ENCODE peak calls at places on chromosomes 11 and 22, in seven cellular contexts. One of them, this sample, is unnamed.
A peak's percentile ranks its signal among the peaks of the same experiment; 100 is the strongest.

GRCh38 chr11:82636620-82637019 is 97.0 kb downstream of the FAM181B start:
- DNase-seq in GM23248: no peak
- DNase-seq in H9: no peak
- DNase-seq in K562: no peak
- DNase-seq in tibial nerve: no peak
- DNase-seq in esophagus squamous epithelium: no peak
- DNase-seq in adrenal gland: no peak
- DNase-seq in this sample: no peak

GRCh38 chr11:119882316-119882715 is 153.3 kb upstream of the NECTIN1 start:
- DNase-seq in GM23248: no peak
- DNase-seq in H9: no peak
- DNase-seq in K562: no peak
- DNase-seq in tibial nerve: no peak
- DNase-seq in esophagus squamous epithelium: no peak
- DNase-seq in adrenal gland: no peak
- DNase-seq in this sample: no peak

GRCh38 chr22:36881504-36882245 is 20.9 kb downstream of the NCF4 start:
- DNase-seq in GM23248: peak; percentile 18
- DNase-seq in H9: no peak
- DNase-seq in K562: no peak
- DNase-seq in tibial nerve: no peak
- DNase-seq in esophagus squamous epithelium: no peak
- DNase-seq in adrenal gland: no peak
- DNase-seq in this sample: no peak

GRCh38 chr11:84543367-84544159 is 1083.6 kb downstream of the DLG2 start:
- DNase-seq in GM23248: no peak
- DNase-seq in H9: peak; percentile 78
- DNase-seq in K562: no peak
- DNase-seq in tibial nerve: no peak
- DNase-seq in esophagus squamous epithelium: no peak
- DNase-seq in adrenal gland: no peak
- DNase-seq in this sample: no peak

GRCh38 chr11:2100361-2101170 is 38.6 kb downstream of the IGF2 start:
- DNase-seq in GM23248: no peak
- DNase-seq in H9: peak; percentile 29
- DNase-seq in K562: peak; percentile 47
- DNase-seq in tibial nerve: no peak
- DNase-seq in esophagus squamous epithelium: no peak
- DNase-seq in adrenal gland: no peak
- DNase-seq in this sample: no peak

GRCh38 chr22:39946571-39947407 is 13.4 kb upstream of the TMA7B start:
- DNase-seq in GM23248: no peak
- DNase-seq in H9: no peak
- DNase-seq in K562: peak; percentile 79
- DNase-seq in tibial nerve: no peak
- DNase-seq in esophagus squamous epithelium: no peak
- DNase-seq in adrenal gland: no peak
- DNase-seq in this sample: no peak

GRCh38 chr22:42717197-42717967 is 3.3 kb downstream of the A4GALT start:
- DNase-seq in GM23248: peak; percentile 33
- DNase-seq in H9: peak; percentile 88
- DNase-seq in K562: peak; percentile 53
- DNase-seq in tibial nerve: no peak
- DNase-seq in esophagus squamous epithelium: no peak
- DNase-seq in adrenal gland: peak; percentile 47
- DNase-seq in this sample: no peak

GRCh38 chr22:19103881-19104821 is 18.1 kb downstream of the DGCR2 start:
- DNase-seq in GM23248: peak; percentile 26
- DNase-seq in H9: no peak
- DNase-seq in K562: no peak
- DNase-seq in tibial nerve: no peak
- DNase-seq in esophagus squamous epithelium: no peak
- DNase-seq in adrenal gland: no peak
- DNase-seq in this sample: no peak

GRCh38 chr11:128465946-128466688 is 121.2 kb downstream of the ETS1 start:
- DNase-seq in GM23248: no peak
- DNase-seq in H9: no peak
- DNase-seq in K562: no peak
- DNase-seq in tibial nerve: no peak
- DNase-seq in esophagus squamous epithelium: no peak
- DNase-seq in adrenal gland: no peak
- DNase-seq in this sample: no peak

GRCh38 chr11:76077575-76078150 is 128.6 kb downstream of the WNT11 start:
- DNase-seq in GM23248: no peak
- DNase-seq in H9: no peak
- DNase-seq in K562: no peak
- DNase-seq in tibial nerve: no peak
- DNase-seq in esophagus squamous epithelium: no peak
- DNase-seq in adrenal gland: no peak
- DNase-seq in this sample: no peak
- H3K27ac ChIP-seq in GM23248: no peak overlapping the region
- H3K27ac ChIP-seq in H9: no peak overlapping the region
- H3K27ac ChIP-seq in K562: no peak overlapping the region
- H3K27ac ChIP-seq in tibial nerve: peak overlapping the region; percentile 35
- H3K27ac ChIP-seq in esophagus squamous epithelium: no peak overlapping the region
- H3K27ac ChIP-seq in adrenal gland: no peak overlapping the region
- H3K27ac ChIP-seq in this sample: no peak overlapping the region

GRCh38 chr22:46775364-46775758 is 12.9 kb downstream of the TBC1D22A start:
- DNase-seq in GM23248: no peak
- DNase-seq in H9: no peak
- DNase-seq in K562: no peak
- DNase-seq in tibial nerve: no peak
- DNase-seq in esophagus squamous epithelium: no peak
- DNase-seq in adrenal gland: no peak
- DNase-seq in this sample: no peak
- H3K4me1 ChIP-seq in GM23248: peaks cover 14% of the 10 kb centered on the region
- H3K4me1 ChIP-seq in H9: no peaks in the 10 kb centered on the region
- H3K4me1 ChIP-seq in K562: peaks cover 43% of the 10 kb centered on the region
- H3K4me1 ChIP-seq in tibial nerve: peaks cover 17% of the 10 kb centered on the region
- H3K4me1 ChIP-seq in esophagus squamous epithelium: peaks cover 38% of the 10 kb centered on the region
- H3K4me1 ChIP-seq in adrenal gland: peaks cover 33% of the 10 kb centered on the region
- H3K4me1 ChIP-seq in this sample: peaks cover 4% of the 10 kb centered on the region

GRCh38 chr11:70713436-70713835 is 315.1 kb downstream of the CTTN start:
- DNase-seq in GM23248: no peak
- DNase-seq in H9: no peak
- DNase-seq in K562: no peak
- DNase-seq in tibial nerve: no peak
- DNase-seq in esophagus squamous epithelium: no peak
- DNase-seq in adrenal gland: no peak
- DNase-seq in this sample: no peak
- H3K27me3 ChIP-seq in GM23248: no peaks in the 10 kb centered on the region
- H3K27me3 ChIP-seq in H9: no peaks in the 10 kb centered on the region
- H3K27me3 ChIP-seq in K562: peaks cover 30% of the 10 kb centered on the region
- H3K27me3 ChIP-seq in tibial nerve: peaks cover 9% of the 10 kb centered on the region
- H3K27me3 ChIP-seq in esophagus squamous epithelium: peaks cover 65% of the 10 kb centered on the region
- H3K27me3 ChIP-seq in adrenal gland: no peaks in the 10 kb centered on the region
- H3K27me3 ChIP-seq in this sample: no peaks in the 10 kb centered on the region

GRCh38 chr11:123407124-123407995 is 22.7 kb upstream of the GRAMD1B start:
- DNase-seq in GM23248: peak; percentile 81
- DNase-seq in H9: peak; percentile 83
- DNase-seq in K562: peak; percentile 35
- DNase-seq in tibial nerve: no peak
- DNase-seq in esophagus squamous epithelium: no peak
- DNase-seq in adrenal gland: peak; percentile 83
- DNase-seq in this sample: no peak
- H3K27ac ChIP-seq in GM23248: no peak overlapping the region
- H3K27ac ChIP-seq in H9: no peak overlapping the region
- H3K27ac ChIP-seq in K562: no peak overlapping the region
- H3K27ac ChIP-seq in tibial nerve: no peak overlapping the region
- H3K27ac ChIP-seq in esophagus squamous epithelium: no peak overlapping the region
- H3K27ac ChIP-seq in adrenal gland: no peak overlapping the region
- H3K27ac ChIP-seq in this sample: no peak overlapping the region

DNA sequence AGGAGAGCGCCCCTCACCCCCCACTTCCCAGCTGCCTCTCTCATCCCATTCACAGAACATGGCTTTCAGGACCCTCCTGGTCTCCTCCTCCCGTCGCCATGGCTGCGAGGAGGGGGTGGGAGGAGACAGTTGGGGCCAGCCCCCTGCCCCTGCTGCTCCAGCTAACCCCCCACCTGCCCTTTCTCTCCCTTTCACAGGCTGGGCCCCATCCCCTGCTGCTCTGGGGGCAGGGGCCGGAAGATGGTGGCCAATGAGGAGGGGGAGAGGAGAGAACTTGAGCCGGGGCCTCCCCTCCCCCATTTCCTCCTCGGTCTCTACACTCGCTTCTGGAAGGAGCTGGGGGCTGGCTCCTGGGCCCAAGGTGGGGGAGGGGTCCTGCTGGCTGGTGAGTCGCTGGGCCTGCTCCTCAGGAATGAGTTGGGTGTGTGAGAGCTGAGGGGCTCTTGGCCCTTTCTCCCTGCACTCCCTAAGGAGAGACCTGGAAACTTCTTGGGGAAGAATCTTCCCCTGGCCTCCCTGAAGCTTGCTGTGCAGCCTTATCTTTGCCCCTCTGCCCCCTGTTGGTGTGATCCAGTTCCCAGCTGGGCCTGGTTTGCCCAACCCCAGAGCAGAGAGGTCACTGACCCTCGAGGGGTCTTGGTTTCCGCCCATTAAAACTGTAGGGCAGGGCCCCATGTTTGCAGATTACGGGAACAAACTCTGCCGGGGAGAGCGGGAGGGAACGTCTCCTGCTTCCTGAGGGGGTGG is 10.2 kb downstream of the YPEL4 start:
- DNase-seq in GM23248: peak; percentile 23
- DNase-seq in H9: peak; percentile 100
- DNase-seq in K562: no peak
- DNase-seq in tibial nerve: no peak
- DNase-seq in esophagus squamous epithelium: no peak
- DNase-seq in adrenal gland: no peak
- DNase-seq in this sample: no peak
- H3K4me1 ChIP-seq in GM23248: peaks cover 14% of the 10 kb centered on the region
- H3K4me1 ChIP-seq in H9: peaks cover 10% of the 10 kb centered on the region
- H3K4me1 ChIP-seq in K562: peaks cover 17% of the 10 kb centered on the region
- H3K4me1 ChIP-seq in tibial nerve: peaks cover 23% of the 10 kb centered on the region
- H3K4me1 ChIP-seq in esophagus squamous epithelium: peaks cover 12% of the 10 kb centered on the region
- H3K4me1 ChIP-seq in adrenal gland: peaks cover 4% of the 10 kb centered on the region
- H3K4me1 ChIP-seq in this sample: peaks cover 36% of the 10 kb centered on the region

GRCh38 chr11:97514446-97514845 is 1124.6 kb downstream of the JRKL start:
- DNase-seq in GM23248: no peak
- DNase-seq in H9: no peak
- DNase-seq in K562: no peak
- DNase-seq in tibial nerve: no peak
- DNase-seq in esophagus squamous epithelium: no peak
- DNase-seq in adrenal gland: no peak
- DNase-seq in this sample: no peak
- H3K27me3 ChIP-seq in GM23248: no peaks in the 10 kb centered on the region
- H3K27me3 ChIP-seq in H9: no peaks in the 10 kb centered on the region
- H3K27me3 ChIP-seq in K562: no peaks in the 10 kb centered on the region
- H3K27me3 ChIP-seq in tibial nerve: no peaks in the 10 kb centered on the region
- H3K27me3 ChIP-seq in esophagus squamous epithelium: no peaks in the 10 kb centered on the region
- H3K27me3 ChIP-seq in adrenal gland: no peaks in the 10 kb centered on the region
- H3K27me3 ChIP-seq in this sample: no peaks in the 10 kb centered on the region

GRCh38 chr11:12458042-12458441 is 80.7 kb downstream of the PARVA start:
- DNase-seq in GM23248: no peak
- DNase-seq in H9: no peak
- DNase-seq in K562: no peak
- DNase-seq in tibial nerve: no peak
- DNase-seq in esophagus squamous epithelium: no peak
- DNase-seq in adrenal gland: no peak
- DNase-seq in this sample: no peak

GRCh38 chr11:12453243-12453642 is 75.9 kb downstream of the PARVA start:
- DNase-seq in GM23248: no peak
- DNase-seq in H9: no peak
- DNase-seq in K562: no peak
- DNase-seq in tibial nerve: no peak
- DNase-seq in esophagus squamous epithelium: no peak
- DNase-seq in adrenal gland: no peak
- DNase-seq in this sample: no peak

GRCh38 chr11:12454782-12455181 is 77.4 kb downstream of the PARVA start:
- DNase-seq in GM23248: peak; percentile 36
- DNase-seq in H9: no peak
- DNase-seq in K562: no peak
- DNase-seq in tibial nerve: no peak
- DNase-seq in esophagus squamous epithelium: no peak
- DNase-seq in adrenal gland: no peak
- DNase-seq in this sample: no peak

GRCh38 chr11:12457030-12457600 is 79.7 kb downstream of the PARVA start:
- DNase-seq in GM23248: peak; percentile 80
- DNase-seq in H9: no peak
- DNase-seq in K562: no peak
- DNase-seq in tibial nerve: no peak
- DNase-seq in esophagus squamous epithelium: no peak
- DNase-seq in adrenal gland: no peak
- DNase-seq in this sample: no peak

GRCh38 chr11:12455938-12456337 is 78.6 kb downstream of the PARVA start:
- DNase-seq in GM23248: peak; percentile 80
- DNase-seq in H9: no peak
- DNase-seq in K562: no peak
- DNase-seq in tibial nerve: no peak
- DNase-seq in esophagus squamous epithelium: no peak
- DNase-seq in adrenal gland: no peak
- DNase-seq in this sample: no peak
- H3K27ac ChIP-seq in GM23248: peak overlapping the region; percentile 75
- H3K27ac ChIP-seq in H9: no peak overlapping the region
- H3K27ac ChIP-seq in K562: no peak overlapping the region
- H3K27ac ChIP-seq in tibial nerve: no peak overlapping the region
- H3K27ac ChIP-seq in esophagus squamous epithelium: no peak overlapping the region
- H3K27ac ChIP-seq in adrenal gland: no peak overlapping the region
- H3K27ac ChIP-seq in this sample: no peak overlapping the region